ENCODE peak calls at places on chromosome 6, in four cellular contexts. R is A549, G is HepG2, T is K562. H is an unnamed sample.
A peak's percentile ranks its signal among the peaks of the same experiment; 100 is the strongest.

GRCh38 chr6:152117156-152118129 is 310.0 kb downstream of the ESR1 start:
- DNase-seq in G (no peak), T (no peak), R (no peak), H (no peak)

GRCh38 chr6:129678463-129678862 is 31.5 kb downstream of the ARHGAP18 start:
- DNase-seq in R (no peak), G (no peak), T (no peak), H (no peak)

GRCh38 chr6:13419826-13420225 is 67.6 kb downstream of the GFOD1 start:
- DNase-seq in R (no peak), G (no peak), T (no peak), H (no peak)

GRCh38 chr6:135686784-135687301 is 164.7 kb upstream of the PDE7B start:
- DNase-seq in T (no peak), G (no peak), R (no peak), H (no peak)

GRCh38 chr6:30720738-30721197 is 616 bp downstream of the TUBB start:
- DNase-seq in T (peak; percentile 61), G (peak; percentile 57), R (no peak), H (peak; percentile 54)

GRCh38 chr6:145758086-145758485 is 22.8 kb upstream of the EPM2A start:
- DNase-seq in G (no peak), R (no peak), T (no peak), H (no peak)

GRCh38 chr6:110826236-110827129 is 11.2 kb upstream of the CDK19 start:
- DNase-seq in T (no peak), R (no peak), G (no peak), H (no peak)

GRCh38 chr6:44058617-44059358 is 68.5 kb downstream of the MRPL14 start:
- DNase-seq in R (peak; percentile 85), G (peak; percentile 88), T (peak; percentile 97), H (no peak)

GRCh38 chr6:79143320-79143898 is 65.4 kb upstream of the PHIP start:
- DNase-seq in R (no peak), T (no peak), G (peak; percentile 12), H (no peak)

GRCh38 chr6:133040025-133040838 is 200.9 kb upstream of the EYA4 start:
- DNase-seq in G (peak; percentile 54), T (no peak), R (peak; percentile 4), H (peak; percentile 11)

GRCh38 chr6:168132531-168133184 is 53.6 kb upstream of the FRMD1 start:
- DNase-seq in T (peak; percentile 40), G (peak; percentile 53), R (peak; percentile 39), H (peak; percentile 75)

GRCh38 chr6:119312875-119313338 is 36.7 kb downstream of the MAN1A1 start:
- DNase-seq in T (peak; percentile 48), G (peak; percentile 24), R (no peak), H (no peak)

GRCh38 chr6:112636650-112637260 is 289.6 kb downstream of the RFPL4B start:
- DNase-seq in R (no peak), T (no peak), G (no peak), H (no peak)

GRCh38 chr6:5053864-5054426 is 31.2 kb upstream of the PPP1R3G start:
- DNase-seq in R (no peak), T (no peak), G (no peak), H (no peak)

GRCh38 chr6:151760486-151760885 is 47.0 kb upstream of the ESR1 start:
- DNase-seq in T (no peak), G (no peak), R (no peak), H (no peak)

GRCh38 chr6:11328613-11329247 is 96.3 kb upstream of the NEDD9 start:
- DNase-seq in R (no peak), T (no peak), G (no peak), H (no peak)

GRCh38 chr6:113178349-113178748 is 678.8 kb upstream of the MARCKS start:
- DNase-seq in T (no peak), G (no peak), R (no peak), H (no peak)

GRCh38 chr6:170025341-170026271 is 265.3 kb downstream of the DLL1 start:
- DNase-seq in R (no peak), G (no peak), T (no peak), H (no peak)

GRCh38 chr6:111710911-111711310 is 105.2 kb upstream of the TRAF3IP2 start:
- DNase-seq in G (no peak), R (no peak), T (no peak), H (no peak)

GRCh38 chr6:100657678-100658330 is 193.1 kb upstream of the SIM1 start:
- DNase-seq in R (no peak), G (no peak), T (no peak), H (no peak)

GRCh38 chr6:41538556-41539182 is 7.5 kb upstream of the FOXP4 start:
- DNase-seq in T (no peak), G (no peak), R (no peak), H (no peak)

GRCh38 chr6:44627091-44627878 is 239.8 kb downstream of the CDC5L start:
- DNase-seq in G (no peak), T (no peak), R (no peak), H (peak; percentile 40)

GRCh38 chr6:6657085-6657819 is 68.7 kb downstream of the LY86 start:
- DNase-seq in G (no peak), T (no peak), R (no peak), H (no peak)

GRCh38 chr6:112881027-112881426 is 533.9 kb downstream of the RFPL4B start:
- DNase-seq in G (no peak), R (no peak), T (peak; percentile 20), H (no peak)

GRCh38 chr6:125747589-125748533 is 1.6 kb upstream of the HEY2 start:
- DNase-seq in R (no peak), G (no peak), T (peak; percentile 13), H (peak; percentile 68)

GRCh38 chr6:75207211-75207984 is 1.5 kb upstream of the COL12A1 start:
- DNase-seq in T (no peak), R (no peak), G (no peak), H (peak; percentile 29)

GRCh38 chr6:67646550-67646949 is 988.5 kb upstream of the ADGRB3 start:
- DNase-seq in T (no peak), R (no peak), G (no peak), H (no peak)

GRCh38 chr6:140980265-140980887 is 1152.3 kb upstream of the GJE1 start:
- DNase-seq in G (no peak), T (no peak), R (no peak), H (no peak)

GRCh38 chr6:160248538-160248937 is 10.1 kb downstream of the SLC22A2 start:
- DNase-seq in R (peak; percentile 29), T (no peak), G (no peak), H (no peak)

GRCh38 chr6:168778201-168778600 is 337.2 kb downstream of the SMOC2 start:
- DNase-seq in T (no peak), G (no peak), R (no peak), H (no peak)

GRCh38 chr6:23180504-23181293 is 611.3 kb downstream of the HDGFL1 start:
- DNase-seq in G (no peak), T (no peak), R (no peak), H (no peak)

GRCh38 chr6:8180327-8181161 is 78.2 kb upstream of the EEF1E1 start:
- DNase-seq in R (no peak), G (no peak), T (no peak), H (no peak)

DNA sequence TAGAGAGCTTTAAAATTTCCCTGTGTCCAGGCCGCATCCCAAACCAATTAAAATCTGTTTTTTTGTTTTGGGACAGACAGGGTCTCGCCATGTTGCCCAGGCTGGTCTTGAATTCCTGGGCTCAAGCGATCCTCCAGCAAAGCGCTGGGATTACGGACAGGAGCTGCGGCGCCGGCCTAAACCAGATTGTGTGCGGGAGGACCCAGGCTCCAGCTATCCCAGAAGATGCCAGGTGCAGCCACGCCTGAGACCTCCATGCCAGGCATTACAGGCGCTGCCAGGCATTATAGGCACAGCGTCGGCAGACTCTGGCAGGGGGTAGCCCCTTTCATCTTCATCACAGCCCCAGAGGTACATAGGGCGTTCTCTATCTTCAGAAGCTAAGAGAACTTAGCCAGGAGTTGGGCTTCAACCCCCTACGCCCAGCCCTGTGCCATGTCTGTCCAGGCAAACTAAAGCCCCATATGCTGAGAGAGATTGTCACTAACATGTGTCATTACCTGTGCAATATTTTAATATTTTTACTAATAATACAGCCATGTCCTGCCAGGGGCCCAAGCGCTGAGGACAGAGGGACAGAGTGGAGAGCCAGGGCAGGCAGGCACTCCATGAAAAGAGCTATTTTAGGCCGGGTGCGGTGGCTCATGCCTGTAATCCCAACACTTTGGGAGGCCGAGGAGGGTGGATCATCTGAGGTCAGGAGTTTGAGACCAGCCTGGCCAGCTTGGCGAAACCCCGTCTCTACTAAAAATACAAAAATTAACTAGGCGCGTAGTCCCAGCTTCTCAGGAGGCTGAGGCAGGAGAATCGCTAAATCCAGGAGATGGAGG is 9.8 kb upstream of the GRM4 start:
- DNase-seq in T (no peak), R (no peak), G (no peak), H (peak; percentile 1)
- TF ChIP-seq HMGXB4 in T (no peak), R (no peak), G (no peak), H (no peak)

DNA sequence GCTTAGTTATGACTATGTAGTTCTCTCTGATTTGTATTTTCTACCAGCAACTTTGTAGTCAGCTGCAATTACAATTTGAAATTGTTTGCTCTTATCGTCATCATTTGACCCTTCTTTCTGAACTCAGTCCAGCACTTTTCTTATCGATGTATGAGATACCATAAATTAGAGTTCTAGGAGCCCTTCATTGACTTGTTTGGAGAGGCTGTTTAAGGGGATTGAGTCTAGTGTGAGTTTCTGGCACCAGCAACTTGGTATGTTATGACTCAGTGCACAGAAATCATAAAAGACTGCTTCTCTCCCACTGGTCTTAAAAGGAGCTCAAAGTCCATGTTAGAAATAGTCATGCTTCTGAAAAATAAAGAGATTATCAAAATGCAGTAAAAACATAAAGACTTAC is 190.3 kb downstream of the TENT5A start:
- DNase-seq in R (peak; percentile 1), T (no peak), G (peak; percentile 20), H (no peak)
- TF ChIP-seq HMGXB4 in R (no peak), T (no peak), G (no peak), H (no peak)

GRCh38 chr6:137487181-137487910 is 6.8 kb downstream of the OLIG3 start:
- DNase-seq in R (no peak), G (no peak), T (no peak), H (no peak)
- TF ChIP-seq HMGXB4 in R (no peak), G (no peak), T (no peak), H (no peak)

GRCh38 chr6:158799051-158799792 is 19.9 kb downstream of the EZR start:
- DNase-seq in G (peak; percentile 72), R (no peak), T (no peak), H (no peak)

GRCh38 chr6:158807515-158808441 is 11.4 kb downstream of the EZR start:
- DNase-seq in R (no peak), G (no peak), T (no peak), H (no peak)

GRCh38 chr6:158805698-158806373 is 13.3 kb downstream of the EZR start:
- DNase-seq in T (no peak), R (no peak), G (no peak), H (no peak)

GRCh38 chr6:158801655-158802294 is 17.4 kb downstream of the EZR start:
- DNase-seq in R (no peak), T (no peak), G (no peak), H (no peak)

DNA sequence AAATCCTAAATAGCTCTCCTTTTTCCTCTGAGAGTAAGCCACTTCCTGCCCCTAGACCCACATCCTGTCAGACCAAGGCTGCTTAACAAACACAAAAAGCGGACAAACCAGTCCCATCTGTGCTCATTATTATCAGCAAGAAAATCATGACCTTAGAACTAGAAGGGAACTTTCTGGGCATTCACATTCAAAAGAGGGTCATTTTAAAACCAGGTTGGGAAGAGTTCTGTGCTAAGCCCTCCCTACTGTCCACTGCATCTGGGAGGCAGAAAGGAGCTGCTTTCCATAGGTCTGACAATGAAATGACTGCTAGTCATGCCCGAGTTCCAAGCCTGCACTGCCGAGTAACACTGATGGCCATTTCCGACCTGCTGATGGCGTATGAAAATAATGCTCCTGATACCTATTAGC is 15.4 kb downstream of the EZR start:
- DNase-seq in G (no peak), R (no peak), T (no peak), H (no peak)
- TF ChIP-seq HMGXB4 in G (no peak), R (no peak), T (no peak), H (no peak)